ENCODE peak calls at places on chromosomes 7 and 10, in nine cellular contexts. One of them, this sample, is unnamed.
A peak's percentile ranks its signal among the peaks of the same experiment; 100 is the strongest.

GRCh38 chr10:69222157-69223027 is 2.3 kb downstream of the HKDC1 start:
- DNase-seq in lower lobe of right lung: no peak
- DNase-seq in AG09309: no peak
- DNase-seq in IMR-90: peak; percentile 67
- DNase-seq in epithelial cell of esophagus: peak; percentile 94
- DNase-seq in PC-3: peak; percentile 98
- DNase-seq in skeletal muscle cell: peak; percentile 38
- DNase-seq in A549: peak; percentile 73
- DNase-seq in ovary: no peak
- DNase-seq in this sample: peak; percentile 88

GRCh38 chr7:4239991-4240812 is 441.9 kb upstream of the FOXK1 start:
- DNase-seq in AG09309: no peak
- DNase-seq in IMR-90: no peak
- DNase-seq in ovary: no peak
- DNase-seq in lower lobe of right lung: no peak
- DNase-seq in skeletal muscle cell: no peak
- DNase-seq in epithelial cell of esophagus: no peak
- DNase-seq in PC-3: no peak
- DNase-seq in A549: no peak
- DNase-seq in this sample: no peak

GRCh38 chr7:106371629-106372028 is 86.8 kb upstream of the NAMPT start:
- DNase-seq in skeletal muscle cell: no peak
- DNase-seq in PC-3: no peak
- DNase-seq in AG09309: no peak
- DNase-seq in lower lobe of right lung: peak; percentile 78
- DNase-seq in ovary: no peak
- DNase-seq in IMR-90: no peak
- DNase-seq in epithelial cell of esophagus: no peak
- DNase-seq in A549: no peak
- DNase-seq in this sample: no peak

GRCh38 chr10:21603721-21604120 is 69.7 kb downstream of the MLLT10 start:
- DNase-seq in ovary: no peak
- DNase-seq in AG09309: no peak
- DNase-seq in epithelial cell of esophagus: no peak
- DNase-seq in A549: no peak
- DNase-seq in IMR-90: no peak
- DNase-seq in skeletal muscle cell: no peak
- DNase-seq in PC-3: no peak
- DNase-seq in lower lobe of right lung: no peak
- DNase-seq in this sample: no peak

GRCh38 chr10:2791774-2792443 is 275.4 kb upstream of the PFKP start:
- DNase-seq in A549: no peak
- DNase-seq in epithelial cell of esophagus: no peak
- DNase-seq in ovary: no peak
- DNase-seq in PC-3: no peak
- DNase-seq in IMR-90: no peak
- DNase-seq in AG09309: no peak
- DNase-seq in lower lobe of right lung: no peak
- DNase-seq in skeletal muscle cell: no peak
- DNase-seq in this sample: no peak

GRCh38 chr7:124764847-124765400 is 668 bp downstream of the GPR37 start:
- DNase-seq in PC-3: peak; percentile 23
- DNase-seq in skeletal muscle cell: no peak
- DNase-seq in IMR-90: peak; percentile 5
- DNase-seq in epithelial cell of esophagus: peak; percentile 30
- DNase-seq in A549: no peak
- DNase-seq in ovary: no peak
- DNase-seq in AG09309: no peak
- DNase-seq in lower lobe of right lung: peak; percentile 46
- DNase-seq in this sample: peak; percentile 6

GRCh38 chr10:788796-789748 is 99.6 kb upstream of the DIP2C start:
- DNase-seq in lower lobe of right lung: peak; percentile 80
- DNase-seq in AG09309: no peak
- DNase-seq in A549: peak; percentile 84
- DNase-seq in IMR-90: peak; percentile 60
- DNase-seq in ovary: no peak
- DNase-seq in epithelial cell of esophagus: peak; percentile 59
- DNase-seq in skeletal muscle cell: no peak
- DNase-seq in PC-3: peak; percentile 69
- DNase-seq in this sample: peak; percentile 81

GRCh38 chr10:78203915-78204818 is 170.5 kb downstream of the RPS24 start:
- DNase-seq in ovary: no peak
- DNase-seq in skeletal muscle cell: no peak
- DNase-seq in AG09309: no peak
- DNase-seq in epithelial cell of esophagus: no peak
- DNase-seq in PC-3: no peak
- DNase-seq in lower lobe of right lung: peak; percentile 62
- DNase-seq in A549: peak; percentile 34
- DNase-seq in IMR-90: no peak
- DNase-seq in this sample: no peak

GRCh38 chr7:112495820-112496462 is 15.2 kb downstream of the LSMEM1 start:
- DNase-seq in IMR-90: peak; percentile 64
- DNase-seq in epithelial cell of esophagus: peak; percentile 73
- DNase-seq in ovary: peak; percentile 23
- DNase-seq in lower lobe of right lung: no peak
- DNase-seq in skeletal muscle cell: no peak
- DNase-seq in AG09309: peak; percentile 24
- DNase-seq in A549: peak; percentile 69
- DNase-seq in PC-3: peak; percentile 69
- DNase-seq in this sample: peak; percentile 86

DNA sequence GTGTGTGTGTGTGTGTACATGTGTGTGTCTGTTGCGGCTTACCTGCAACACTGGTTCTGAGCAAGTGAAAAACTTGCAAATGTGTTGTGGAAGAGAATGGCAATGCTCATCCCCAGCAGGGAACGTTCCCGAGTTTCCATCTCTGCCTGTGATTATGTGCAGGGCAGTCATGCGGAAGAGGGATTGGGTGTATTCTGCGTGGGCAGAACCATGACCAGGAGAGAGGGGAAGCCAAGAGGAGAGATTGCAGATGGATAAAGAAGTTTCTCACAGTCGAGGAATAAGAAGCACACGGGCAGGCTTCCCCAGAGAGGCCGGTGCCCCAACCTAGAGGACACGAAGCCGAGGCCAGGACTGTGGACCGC is 99.9 kb downstream of the CTBP2 start:
- DNase-seq in epithelial cell of esophagus: no peak
- DNase-seq in IMR-90: peak; percentile 56
- DNase-seq in ovary: no peak
- DNase-seq in skeletal muscle cell: no peak
- DNase-seq in lower lobe of right lung: no peak
- DNase-seq in PC-3: no peak
- DNase-seq in A549: no peak
- DNase-seq in AG09309: no peak
- DNase-seq in this sample: peak; percentile 73
- H3K4me3 ChIP-seq in epithelial cell of esophagus: no peak overlapping the region
- H3K4me3 ChIP-seq in IMR-90: no peak overlapping the region
- H3K4me3 ChIP-seq in ovary: no peak overlapping the region
- H3K4me3 ChIP-seq in skeletal muscle cell: no peak overlapping the region
- H3K4me3 ChIP-seq in lower lobe of right lung: peak overlapping the region; percentile 11
- H3K4me3 ChIP-seq in PC-3: no peak overlapping the region
- H3K4me3 ChIP-seq in A549: no peak overlapping the region
- H3K4me3 ChIP-seq in AG09309: no peak overlapping the region
- H3K4me3 ChIP-seq in this sample: no peak overlapping the region

GRCh38 chr10:68135922-68136718 is 26.8 kb downstream of the MYPN start:
- DNase-seq in epithelial cell of esophagus: peak; percentile 85
- DNase-seq in IMR-90: peak; percentile 92
- DNase-seq in PC-3: peak; percentile 99
- DNase-seq in skeletal muscle cell: peak; percentile 73
- DNase-seq in ovary: no peak
- DNase-seq in A549: peak; percentile 87
- DNase-seq in lower lobe of right lung: no peak
- DNase-seq in AG09309: peak; percentile 78
- DNase-seq in this sample: peak; percentile 75
- H3K4me3 ChIP-seq in epithelial cell of esophagus: no peak overlapping the region
- H3K4me3 ChIP-seq in IMR-90: peak overlapping the region; percentile 23
- H3K4me3 ChIP-seq in PC-3: peak overlapping the region; percentile 39
- H3K4me3 ChIP-seq in skeletal muscle cell: no peak overlapping the region
- H3K4me3 ChIP-seq in ovary: no peak overlapping the region
- H3K4me3 ChIP-seq in A549: peak overlapping the region; percentile 16
- H3K4me3 ChIP-seq in lower lobe of right lung: no peak overlapping the region
- H3K4me3 ChIP-seq in AG09309: no peak overlapping the region
- H3K4me3 ChIP-seq in this sample: no peak overlapping the region

DNA sequence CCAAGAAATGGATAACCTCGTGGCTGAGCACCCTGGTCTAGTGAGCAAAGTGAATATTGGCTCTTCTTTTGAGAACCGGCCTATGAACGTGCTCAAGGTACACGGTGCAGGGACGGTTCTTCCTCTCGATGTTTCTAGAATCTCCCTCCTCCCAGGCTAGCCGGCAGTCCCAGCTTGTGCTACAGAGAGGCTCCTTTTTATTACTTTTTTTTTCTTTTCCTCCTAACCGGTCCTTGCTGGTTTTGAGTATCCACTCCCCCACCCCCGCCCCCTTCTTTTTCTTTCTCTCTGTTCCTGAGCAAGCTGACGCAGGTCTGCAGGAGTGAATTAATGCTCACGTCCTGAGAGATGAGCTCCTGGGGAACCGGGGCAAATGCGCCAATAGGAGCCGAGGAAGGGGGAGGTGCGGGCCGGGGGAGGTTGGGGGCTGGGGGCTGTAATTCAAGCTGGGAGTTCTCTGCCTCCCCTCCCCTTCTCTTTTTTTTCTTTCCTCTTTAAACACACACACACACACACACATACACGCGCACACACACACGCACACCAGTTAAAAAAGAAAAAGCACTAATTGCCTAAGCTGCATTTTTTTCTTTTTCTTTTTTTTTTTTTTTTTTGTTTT is 6.5 kb downstream of the CPA2 start:
- DNase-seq in ovary: peak; percentile 42
- DNase-seq in PC-3: no peak
- DNase-seq in A549: no peak
- DNase-seq in lower lobe of right lung: no peak
- DNase-seq in skeletal muscle cell: peak; percentile 56
- DNase-seq in epithelial cell of esophagus: peak; percentile 72
- DNase-seq in IMR-90: peak; percentile 48
- DNase-seq in AG09309: no peak
- DNase-seq in this sample: peak; percentile 94
- H3K4me3 ChIP-seq in ovary: peak overlapping the region; percentile 12
- H3K4me3 ChIP-seq in PC-3: no peak overlapping the region
- H3K4me3 ChIP-seq in A549: no peak overlapping the region
- H3K4me3 ChIP-seq in lower lobe of right lung: peak overlapping the region; percentile 31
- H3K4me3 ChIP-seq in skeletal muscle cell: peak overlapping the region; percentile 12
- H3K4me3 ChIP-seq in epithelial cell of esophagus: peak overlapping the region; percentile 2
- H3K4me3 ChIP-seq in IMR-90: no peak overlapping the region
- H3K4me3 ChIP-seq in AG09309: peak overlapping the region; percentile 10
- H3K4me3 ChIP-seq in this sample: no peak overlapping the region

DNA sequence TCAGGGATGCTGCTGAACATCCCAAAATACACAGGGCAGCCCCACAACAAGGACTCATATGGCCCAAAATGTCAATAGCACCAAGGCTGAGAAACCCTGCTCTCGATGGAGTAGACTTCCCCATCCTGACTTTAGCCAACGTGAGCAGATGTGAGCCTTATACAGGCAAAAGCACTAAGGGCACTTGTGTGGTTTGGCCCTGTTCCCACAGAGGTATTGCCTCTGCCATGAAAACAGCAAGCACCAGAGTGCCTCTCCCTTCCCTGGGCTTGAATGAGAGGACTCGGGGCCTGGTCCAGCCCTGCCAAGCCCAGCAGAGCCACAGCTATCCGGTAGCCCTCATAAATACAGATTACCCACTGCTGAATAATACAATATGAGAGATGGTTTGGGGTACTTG is 47.5 kb downstream of the ACSM6 start:
- DNase-seq in skeletal muscle cell: no peak
- DNase-seq in IMR-90: no peak
- DNase-seq in epithelial cell of esophagus: no peak
- DNase-seq in ovary: no peak
- DNase-seq in A549: no peak
- DNase-seq in AG09309: no peak
- DNase-seq in lower lobe of right lung: peak; percentile 75
- DNase-seq in PC-3: no peak
- DNase-seq in this sample: no peak
- H3K4me3 ChIP-seq in skeletal muscle cell: no peak overlapping the region
- H3K4me3 ChIP-seq in IMR-90: no peak overlapping the region
- H3K4me3 ChIP-seq in epithelial cell of esophagus: no peak overlapping the region
- H3K4me3 ChIP-seq in ovary: no peak overlapping the region
- H3K4me3 ChIP-seq in A549: no peak overlapping the region
- H3K4me3 ChIP-seq in AG09309: no peak overlapping the region
- H3K4me3 ChIP-seq in lower lobe of right lung: no peak overlapping the region
- H3K4me3 ChIP-seq in PC-3: no peak overlapping the region
- H3K4me3 ChIP-seq in this sample: no peak overlapping the region

GRCh38 chr10:98266647-98267046 is 1.3 kb downstream of the LOXL4 start:
- DNase-seq in ovary: no peak
- DNase-seq in IMR-90: no peak
- DNase-seq in PC-3: no peak
- DNase-seq in A549: no peak
- DNase-seq in epithelial cell of esophagus: no peak
- DNase-seq in lower lobe of right lung: no peak
- DNase-seq in skeletal muscle cell: no peak
- DNase-seq in AG09309: no peak
- DNase-seq in this sample: no peak

GRCh38 chr10:98267894-98268693 is at the start of gene LOXL4:
- DNase-seq in lower lobe of right lung: no peak
- DNase-seq in ovary: peak; percentile 63
- DNase-seq in A549: peak; percentile 21
- DNase-seq in epithelial cell of esophagus: no peak
- DNase-seq in IMR-90: no peak
- DNase-seq in AG09309: no peak
- DNase-seq in PC-3: peak; percentile 19
- DNase-seq in skeletal muscle cell: no peak
- DNase-seq in this sample: peak; percentile 39

GRCh38 chr10:98265403-98266378 is 2.3 kb downstream of the LOXL4 start:
- DNase-seq in AG09309: no peak
- DNase-seq in PC-3: no peak
- DNase-seq in IMR-90: no peak
- DNase-seq in skeletal muscle cell: no peak
- DNase-seq in ovary: no peak
- DNase-seq in lower lobe of right lung: no peak
- DNase-seq in A549: no peak
- DNase-seq in epithelial cell of esophagus: peak; percentile 26
- DNase-seq in this sample: no peak

GRCh38 chr10:98268694-98269386 is 846 bp upstream of the LOXL4 start:
- DNase-seq in AG09309: no peak
- DNase-seq in IMR-90: no peak
- DNase-seq in epithelial cell of esophagus: no peak
- DNase-seq in ovary: no peak
- DNase-seq in lower lobe of right lung: no peak
- DNase-seq in A549: peak; percentile 18
- DNase-seq in skeletal muscle cell: no peak
- DNase-seq in PC-3: no peak
- DNase-seq in this sample: no peak

GRCh38 chr10:98267069-98267893 is 713 bp downstream of the LOXL4 start:
- DNase-seq in AG09309: no peak
- DNase-seq in ovary: no peak
- DNase-seq in IMR-90: no peak
- DNase-seq in epithelial cell of esophagus: no peak
- DNase-seq in PC-3: no peak
- DNase-seq in lower lobe of right lung: no peak
- DNase-seq in A549: no peak
- DNase-seq in skeletal muscle cell: no peak
- DNase-seq in this sample: no peak
- H3K4me3 ChIP-seq in AG09309: peak overlapping the region; percentile 48
- H3K4me3 ChIP-seq in ovary: peak overlapping the region; percentile 41
- H3K4me3 ChIP-seq in IMR-90: peak overlapping the region; percentile 42
- H3K4me3 ChIP-seq in epithelial cell of esophagus: no peak overlapping the region
- H3K4me3 ChIP-seq in PC-3: peak overlapping the region; percentile 51
- H3K4me3 ChIP-seq in lower lobe of right lung: peak overlapping the region; percentile 56
- H3K4me3 ChIP-seq in A549: peak overlapping the region; percentile 48
- H3K4me3 ChIP-seq in skeletal muscle cell: peak overlapping the region; percentile 33
- H3K4me3 ChIP-seq in this sample: peak overlapping the region; percentile 54

DNA sequence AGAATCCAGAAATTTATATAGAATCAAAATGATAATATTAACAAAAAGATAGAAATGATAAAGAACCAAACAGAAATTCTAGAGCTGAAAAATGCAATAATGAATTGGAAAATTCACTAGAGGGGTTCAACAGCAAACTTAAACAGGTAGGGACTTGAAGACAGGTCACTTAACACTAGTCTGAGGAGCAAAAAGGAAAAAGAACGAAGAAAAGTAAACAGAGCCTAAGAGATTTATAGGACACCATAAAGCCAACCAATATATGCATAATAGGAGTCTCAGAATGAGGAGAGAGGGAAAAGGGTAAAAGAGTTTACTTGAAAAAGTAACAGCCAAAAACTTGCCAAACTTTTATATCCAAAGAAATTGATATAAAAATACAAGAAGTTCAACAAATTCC is 44.3 kb upstream of the RET start:
- DNase-seq in ovary: no peak
- DNase-seq in lower lobe of right lung: no peak
- DNase-seq in PC-3: no peak
- DNase-seq in AG09309: no peak
- DNase-seq in A549: no peak
- DNase-seq in epithelial cell of esophagus: no peak
- DNase-seq in skeletal muscle cell: no peak
- DNase-seq in IMR-90: no peak
- DNase-seq in this sample: no peak
- H3K4me3 ChIP-seq in ovary: no peak overlapping the region
- H3K4me3 ChIP-seq in lower lobe of right lung: no peak overlapping the region
- H3K4me3 ChIP-seq in PC-3: no peak overlapping the region
- H3K4me3 ChIP-seq in AG09309: no peak overlapping the region
- H3K4me3 ChIP-seq in A549: no peak overlapping the region
- H3K4me3 ChIP-seq in epithelial cell of esophagus: no peak overlapping the region
- H3K4me3 ChIP-seq in skeletal muscle cell: no peak overlapping the region
- H3K4me3 ChIP-seq in IMR-90: no peak overlapping the region
- H3K4me3 ChIP-seq in this sample: no peak overlapping the region